ENCODE peak calls at places on chromosomes 12 and 14, in five cellular contexts. K is astrocyte of the spinal cord, M is PC-3, Y is Calu3, V is choroid plexus epithelial cell. E is an unnamed sample.

GRCh38 chr12:132138941-132139871 is 4.9 kb downstream of the DDX51 start:
- DNase-seq in K (no peak), M (no peak), Y (no peak), V (no peak), E (no peak)

GRCh38 chr14:23376477-23377200 is at the start of gene CMTM5:
- DNase-seq in K (no peak), M (no peak), Y (no peak), V (no peak), E (no peak)

GRCh38 chr14:73783107-73783727 is 68.4 kb upstream of the PTGR2 start:
- DNase-seq in K (peak; percentile 22), M (no peak), Y (no peak), V (peak; percentile 58), E (no peak)

GRCh38 chr14:94019329-94019728 is 6.8 kb upstream of the OTUB2 start:
- DNase-seq in K (no peak), M (peak; percentile 59), Y (peak; percentile 58), V (no peak), E (peak; percentile 53)

GRCh38 chr14:20743556-20743955 is 2.1 kb upstream of the EDDM3A start:
- DNase-seq in K (no peak), M (peak; percentile 61), Y (peak; percentile 45), V (no peak), E (peak; percentile 48)

GRCh38 chr12:76784600-76785051 is 20.7 kb downstream of the ZDHHC17 start:
- DNase-seq in K (peak; percentile 64), M (peak; percentile 43), Y (no peak), V (peak; percentile 60), E (peak; percentile 27)

GRCh38 chr12:51924551-51925399 is 17.5 kb downstream of the ACVRL1 start:
- DNase-seq in K (no peak), M (no peak), Y (no peak), V (no peak), E (no peak)

GRCh38 chr12:14417717-14418116 is 52.2 kb downstream of the ATF7IP start:
- DNase-seq in K (peak; percentile 94), M (peak; percentile 54), Y (peak; percentile 70), V (peak; percentile 98), E (peak; percentile 88)

GRCh38 chr12:53213348-53213747 is 6.3 kb upstream of the ITGB7 start:
- DNase-seq in K (peak; percentile 66), M (peak; percentile 76), Y (peak; percentile 84), V (peak; percentile 82), E (peak; percentile 69)

GRCh38 chr14:29144598-29144997 is 378.0 kb downstream of the FOXG1 start:
- DNase-seq in K (peak; percentile 88), M (peak; percentile 66), Y (no peak), V (peak; percentile 92), E (peak; percentile 16)

GRCh38 chr12:27627123-27627835 is 69.0 kb upstream of the REP15 start:
- DNase-seq in K (peak; percentile 93), M (peak; percentile 87), Y (no peak), V (peak; percentile 92), E (peak; percentile 85)

GRCh38 chr12:91893476-91893875 is 252.2 kb downstream of the BTG1 start:
- DNase-seq in K (no peak), M (peak; percentile 63), Y (peak; percentile 16), V (peak; percentile 13), E (peak; percentile 43)

GRCh38 chr12:46390304-46390703 is 17.7 kb upstream of the SLC38A2 start:
- DNase-seq in K (no peak), M (no peak), Y (no peak), V (peak; percentile 13), E (no peak)

GRCh38 chr14:35339761-35340406 is 47.7 kb downstream of the PSMA6 start:
- DNase-seq in K (no peak), M (no peak), Y (no peak), V (no peak), E (no peak)

GRCh38 chr12:78431931-78432330 is 432.6 kb upstream of the SYT1 start:
- DNase-seq in K (peak; percentile 9), M (no peak), Y (no peak), V (peak; percentile 50), E (no peak)

GRCh38 chr14:22168092-22168955 is 420.7 kb downstream of the DAD1 start:
- DNase-seq in K (peak; percentile 41), M (peak; percentile 21), Y (no peak), V (peak; percentile 65), E (no peak)

GRCh38 chr12:100197486-100197885 is 3.1 kb upstream of the ACTR6 start:
- DNase-seq in K (no peak), M (peak; percentile 74), Y (no peak), V (no peak), E (peak; percentile 92)

GRCh38 chr12:118034429-118035193 is 18.1 kb downstream of the RFC5 start:
- DNase-seq in K (peak; percentile 50), M (peak; percentile 75), Y (peak; percentile 44), V (peak; percentile 68), E (peak; percentile 63)

GRCh38 chr14:86052868-86053267 is 522.9 kb downstream of the FLRT2 start:
- DNase-seq in K (no peak), M (no peak), Y (no peak), V (no peak), E (no peak)

GRCh38 chr12:110744176-110744575 is 1.5 kb upstream of the PPP1CC start:
- DNase-seq in K (no peak), M (peak; percentile 91), Y (peak; percentile 63), V (peak; percentile 32), E (peak; percentile 36)

GRCh38 chr12:14393736-14394135 is 28.3 kb downstream of the ATF7IP start:
- DNase-seq in K (peak; percentile 56), M (no peak), Y (no peak), V (peak; percentile 56), E (peak; percentile 43)

GRCh38 chr12:61780435-61780834 is 479.8 kb upstream of the USP15 start:
- DNase-seq in K (no peak), M (no peak), Y (no peak), V (no peak), E (no peak)
- TF ChIP-seq CTCF in K (no peak), M (no peak), Y (no peak), V (no peak), E (no peak)

GRCh38 chr12:6272300-6273208 is 37.9 kb upstream of the PLEKHG6 start:
- DNase-seq in K (no peak), M (peak; percentile 87), Y (peak; percentile 83), V (no peak), E (peak; percentile 98)

GRCh38 chr12:6273931-6274687 is 36.4 kb upstream of the PLEKHG6 start:
- DNase-seq in K (no peak), M (peak; percentile 61), Y (no peak), V (no peak), E (no peak)

GRCh38 chr12:6271281-6271680 is 39.2 kb upstream of the PLEKHG6 start:
- DNase-seq in K (no peak), M (no peak), Y (no peak), V (no peak), E (no peak)

GRCh38 chr12:6275609-6276246 is 34.8 kb upstream of the PLEKHG6 start:
- DNase-seq in K (no peak), M (no peak), Y (no peak), V (no peak), E (no peak)

DNA sequence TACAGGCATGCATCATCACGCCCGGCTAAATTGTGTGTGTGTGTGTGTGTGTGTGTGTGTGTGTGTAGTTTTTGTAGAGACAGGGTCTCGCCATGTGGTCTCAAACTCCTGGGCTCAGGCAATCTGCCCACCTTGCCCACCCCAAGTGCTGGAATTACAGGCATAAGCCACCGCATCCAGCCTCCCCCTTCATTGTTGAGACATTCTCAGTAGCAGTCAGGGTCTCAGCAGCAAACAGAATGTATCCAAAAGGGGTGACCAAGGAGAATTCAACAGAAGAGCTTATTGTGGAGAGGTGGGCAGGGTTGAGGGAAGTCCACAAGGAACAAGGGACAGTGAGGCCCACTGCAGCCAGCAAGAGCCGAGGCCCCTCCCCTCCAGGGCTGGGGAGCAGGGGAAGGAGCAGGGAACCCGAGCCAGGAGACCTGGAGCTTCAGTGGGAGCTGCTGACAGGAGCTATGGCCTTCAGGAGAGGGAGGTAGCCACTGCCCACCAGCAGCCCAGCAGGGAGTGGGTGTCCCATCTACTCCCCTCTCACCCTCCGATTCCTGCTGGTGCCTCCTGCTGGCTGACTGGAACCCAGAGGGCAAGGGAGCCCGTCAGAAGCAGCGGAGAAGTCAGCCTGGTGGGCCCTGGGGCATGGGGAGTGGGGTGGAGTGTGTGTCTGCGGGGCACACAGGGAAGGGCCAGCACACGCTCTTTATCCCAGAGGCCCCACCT is 37.1 kb upstream of the PLEKHG6 start:
- DNase-seq in K (no peak), M (no peak), Y (no peak), V (no peak), E (peak; percentile 23)
- TF ChIP-seq CTCF in K (no peak), M (no peak), Y (no peak), V (peak; percentile 17), E (no peak)

DNA sequence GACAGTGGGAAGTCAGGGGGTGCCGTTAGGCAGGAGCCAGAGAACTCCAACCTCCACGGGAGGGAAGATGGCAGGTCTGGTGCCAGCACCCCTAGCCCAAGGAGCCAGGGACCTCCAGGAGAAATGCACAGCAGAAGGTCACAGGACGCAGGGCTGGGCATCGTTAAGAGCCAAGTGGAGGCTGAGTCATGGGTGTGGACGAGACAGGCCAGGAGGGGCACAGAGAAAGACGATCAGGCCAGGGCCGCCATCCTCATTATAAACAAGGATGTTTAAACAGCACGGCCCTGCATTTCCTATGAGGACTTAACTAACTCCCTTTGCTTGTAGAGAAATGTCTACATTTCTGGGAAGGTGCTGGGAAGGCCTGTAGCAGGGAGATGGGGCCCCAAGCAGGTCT is 77.9 kb upstream of the FZD10 start:
- DNase-seq in K (no peak), M (no peak), Y (no peak), V (no peak), E (no peak)
- TF ChIP-seq CTCF in K (no peak), M (no peak), Y (no peak), V (no peak), E (no peak)

DNA sequence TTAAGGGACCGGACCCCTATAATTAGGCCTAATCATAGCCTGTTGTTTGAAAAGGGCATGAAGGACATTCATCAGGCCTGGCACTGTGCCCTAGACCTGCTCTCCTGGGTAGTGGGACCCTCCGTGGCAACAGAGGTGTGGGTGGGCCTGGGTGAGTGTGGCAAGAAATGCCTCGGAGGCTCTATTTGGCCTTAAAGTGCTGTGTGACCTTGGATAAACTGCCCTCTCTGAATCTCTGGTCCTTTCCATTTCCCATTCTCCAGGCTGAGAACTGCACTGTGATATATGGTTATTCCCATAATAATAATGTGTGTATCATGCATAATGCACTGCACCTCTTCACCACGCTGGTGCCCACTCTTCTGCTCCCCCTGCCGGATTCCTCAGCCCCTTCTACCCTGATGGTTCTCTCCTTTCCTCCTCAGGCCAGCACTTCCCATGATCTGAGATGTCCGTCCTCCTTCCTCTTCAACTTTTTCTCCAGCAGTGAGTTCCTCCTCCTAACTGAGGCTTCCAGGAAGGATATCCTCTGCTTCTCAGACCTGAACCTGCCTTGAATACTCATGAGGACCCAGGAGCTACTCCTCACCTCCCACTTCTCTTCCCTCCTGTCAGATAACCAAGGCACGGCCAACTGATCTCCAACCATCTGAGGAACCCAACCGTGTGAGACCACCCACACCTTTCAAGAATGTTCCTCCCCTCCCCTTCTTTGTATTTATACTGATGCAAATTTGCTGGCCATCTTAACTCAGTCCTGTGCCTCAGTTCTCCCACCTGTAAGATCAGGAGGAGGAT is 111.0 kb upstream of the PZP start:
- DNase-seq in K (no peak), M (no peak), Y (no peak), V (no peak), E (no peak)
- TF ChIP-seq CTCF in K (peak; percentile 42), M (no peak), Y (no peak), V (no peak), E (no peak)